ENCODE peak calls at places on chromosomes 2 and 18, in five cellular contexts. One of them, this sample, is unnamed.

GRCh38 chr2:227411320-227411989 is 23.7 kb upstream of the SCYGR1 start:
- DNase-seq in heart left ventricle: no peak
- DNase-seq in PC-3: peak; percentile 36
- DNase-seq in endodermal cell: no peak
- DNase-seq in HCT116: no peak
- DNase-seq in this sample: peak; percentile 46

GRCh38 chr2:48415765-48416515 is 114.0 kb upstream of the STON1 start:
- DNase-seq in PC-3: no peak
- DNase-seq in endodermal cell: peak; percentile 59
- DNase-seq in heart left ventricle: no peak
- DNase-seq in HCT116: no peak
- DNase-seq in this sample: no peak

GRCh38 chr2:120261387-120262006 is 8.8 kb downstream of the RALB start:
- DNase-seq in endodermal cell: no peak
- DNase-seq in PC-3: no peak
- DNase-seq in HCT116: no peak
- DNase-seq in heart left ventricle: no peak
- DNase-seq in this sample: no peak

GRCh38 chr2:165193178-165193777 is 10.6 kb downstream of the SCN3A start:
- DNase-seq in heart left ventricle: no peak
- DNase-seq in HCT116: no peak
- DNase-seq in PC-3: no peak
- DNase-seq in endodermal cell: no peak
- DNase-seq in this sample: no peak

GRCh38 chr2:86436328-86436727 is 4.8 kb upstream of the KDM3A start:
- DNase-seq in HCT116: no peak
- DNase-seq in PC-3: no peak
- DNase-seq in endodermal cell: no peak
- DNase-seq in heart left ventricle: no peak
- DNase-seq in this sample: no peak

GRCh38 chr18:62878305-62878704 is 163.0 kb downstream of the PHLPP1 start:
- DNase-seq in endodermal cell: no peak
- DNase-seq in heart left ventricle: no peak
- DNase-seq in HCT116: no peak
- DNase-seq in PC-3: no peak
- DNase-seq in this sample: no peak

GRCh38 chr2:163028807-163029206 is 190.2 kb upstream of the KCNH7 start:
- DNase-seq in heart left ventricle: no peak
- DNase-seq in PC-3: no peak
- DNase-seq in HCT116: no peak
- DNase-seq in endodermal cell: no peak
- DNase-seq in this sample: no peak

GRCh38 chr2:14634223-14634884 is 1.8 kb downstream of the LRATD1 start:
- DNase-seq in PC-3: peak; percentile 91
- DNase-seq in endodermal cell: peak; percentile 95
- DNase-seq in HCT116: no peak
- DNase-seq in heart left ventricle: peak; percentile 88
- DNase-seq in this sample: peak; percentile 80

GRCh38 chr2:112772322-112772721 is 7.9 kb upstream of the CKAP2L start:
- DNase-seq in heart left ventricle: no peak
- DNase-seq in endodermal cell: no peak
- DNase-seq in HCT116: no peak
- DNase-seq in PC-3: no peak
- DNase-seq in this sample: no peak

GRCh38 chr18:55031164-55031563 is 71.9 kb upstream of the CCDC68 start:
- DNase-seq in PC-3: peak; percentile 25
- DNase-seq in heart left ventricle: no peak
- DNase-seq in endodermal cell: no peak
- DNase-seq in HCT116: no peak
- DNase-seq in this sample: no peak

GRCh38 chr18:53380063-53380639 is 844.3 kb downstream of the MBD2 start:
- DNase-seq in HCT116: peak; percentile 19
- DNase-seq in heart left ventricle: no peak
- DNase-seq in PC-3: peak; percentile 50
- DNase-seq in endodermal cell: peak; percentile 51
- DNase-seq in this sample: peak; percentile 64

GRCh38 chr2:56288863-56289580 is 105.2 kb downstream of the CCDC85A start:
- DNase-seq in PC-3: peak; percentile 25
- DNase-seq in HCT116: no peak
- DNase-seq in heart left ventricle: no peak
- DNase-seq in endodermal cell: no peak
- DNase-seq in this sample: no peak
- TF ChIP-seq CTCF in PC-3: peak; percentile 31
- TF ChIP-seq CTCF in HCT116: no peak
- TF ChIP-seq CTCF in heart left ventricle: peak; percentile 20
- TF ChIP-seq CTCF in endodermal cell: peak; percentile 63
- TF ChIP-seq CTCF in this sample: no peak

DNA sequence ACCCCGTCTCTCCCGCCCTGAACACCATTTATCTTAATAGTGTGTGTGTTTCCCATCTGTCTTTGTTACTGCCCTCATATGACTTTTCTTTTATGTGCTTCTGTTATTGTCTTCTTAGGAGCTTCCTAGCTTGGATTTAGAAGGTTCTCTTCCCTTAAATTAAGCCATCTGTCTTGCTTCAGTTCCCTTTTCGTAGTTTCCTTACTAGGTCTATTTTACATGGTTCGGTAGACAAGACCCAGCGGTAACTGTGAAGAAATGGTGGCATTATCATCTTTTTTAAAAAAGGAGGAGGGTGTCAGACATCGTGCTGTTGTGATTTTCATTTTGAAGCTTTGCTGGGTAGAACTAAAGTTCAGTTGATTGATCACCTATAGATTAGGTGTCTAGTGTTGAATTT is 10.3 kb downstream of the NCK2 start:
- DNase-seq in heart left ventricle: no peak
- DNase-seq in PC-3: no peak
- DNase-seq in HCT116: no peak
- DNase-seq in endodermal cell: peak; percentile 23
- DNase-seq in this sample: no peak
- H3K4me3 ChIP-seq in heart left ventricle: no peak overlapping the region
- H3K4me3 ChIP-seq in PC-3: no peak overlapping the region
- H3K4me3 ChIP-seq in HCT116: no peak overlapping the region
- H3K4me3 ChIP-seq in endodermal cell: no peak overlapping the region
- H3K4me3 ChIP-seq in this sample: no peak overlapping the region

DNA sequence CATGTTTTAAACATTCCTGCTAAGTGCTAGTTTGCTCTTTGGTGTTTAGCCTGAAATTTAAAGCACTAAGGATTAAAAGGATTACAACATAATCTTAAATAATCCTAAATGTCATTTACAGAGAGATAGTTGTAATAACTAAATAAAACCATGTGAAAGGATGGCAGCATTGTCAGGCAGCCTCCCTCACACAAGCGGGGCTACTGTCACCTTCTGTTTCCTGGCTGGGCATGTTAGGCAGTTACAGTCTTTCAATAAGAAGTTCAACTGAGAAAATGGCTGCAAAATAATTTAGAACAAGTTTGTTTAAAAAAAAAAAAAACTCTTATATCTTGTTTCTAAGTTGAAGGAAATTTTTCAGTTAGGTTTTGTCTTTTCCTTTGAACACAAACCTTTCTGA is 124.9 kb downstream of the ARHGAP15 start:
- DNase-seq in HCT116: no peak
- DNase-seq in endodermal cell: no peak
- DNase-seq in heart left ventricle: no peak
- DNase-seq in PC-3: no peak
- DNase-seq in this sample: no peak
- TF ChIP-seq CTCF in HCT116: no peak
- TF ChIP-seq CTCF in endodermal cell: no peak
- TF ChIP-seq CTCF in heart left ventricle: no peak
- TF ChIP-seq CTCF in PC-3: no peak
- TF ChIP-seq CTCF in this sample: no peak

DNA sequence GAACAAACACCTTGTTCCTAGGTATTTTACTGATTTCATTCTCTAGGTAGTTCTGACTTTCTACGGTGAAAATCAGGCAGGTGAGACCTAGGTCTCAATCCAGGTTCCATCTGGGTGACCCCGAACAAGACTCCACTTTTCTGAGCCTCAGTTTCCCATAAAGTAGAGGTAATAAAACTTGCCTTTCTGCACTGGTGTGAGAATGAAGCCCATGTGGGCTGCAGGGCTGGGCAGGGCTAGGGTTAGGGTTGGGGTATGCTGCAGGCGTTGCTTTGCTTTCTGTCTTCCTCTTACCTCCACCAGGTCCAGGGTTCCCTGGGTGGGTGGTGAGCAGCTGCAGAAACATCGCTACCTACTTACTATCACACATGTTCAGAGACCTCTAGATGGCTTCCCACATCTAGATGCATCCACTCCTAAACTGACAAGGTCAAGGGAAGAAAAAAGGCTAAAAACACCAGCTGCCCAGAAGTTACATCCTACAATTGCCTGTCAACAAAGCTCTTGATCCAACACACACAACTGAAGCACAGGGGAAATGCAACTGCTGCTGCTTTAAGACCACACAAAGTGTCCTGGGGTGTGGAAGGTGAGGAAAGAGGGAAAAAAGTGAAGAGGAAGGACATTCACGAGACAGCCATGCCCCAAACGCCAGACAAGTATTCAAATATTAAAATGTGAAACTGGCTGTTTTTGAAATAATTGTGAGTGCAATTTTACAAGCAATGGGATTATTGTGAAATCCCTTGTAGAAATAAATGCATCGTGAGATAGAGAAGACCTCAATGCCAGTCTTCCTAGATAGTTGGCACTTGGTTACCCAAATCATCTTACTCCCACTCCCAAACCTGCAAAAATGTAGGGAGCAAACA is 23.5 kb downstream of the MBP start:
- DNase-seq in endodermal cell: no peak
- DNase-seq in heart left ventricle: no peak
- DNase-seq in HCT116: no peak
- DNase-seq in PC-3: no peak
- DNase-seq in this sample: no peak
- H3K4me3 ChIP-seq in endodermal cell: no peak overlapping the region
- H3K4me3 ChIP-seq in heart left ventricle: no peak overlapping the region
- H3K4me3 ChIP-seq in HCT116: no peak overlapping the region
- H3K4me3 ChIP-seq in PC-3: no peak overlapping the region
- H3K4me3 ChIP-seq in this sample: no peak overlapping the region

This sample was measured in astrocyte of the spinal cord.